ENCODE peak calls at places on chromosomes 2 and 18, in four cellular contexts. L, Y, G and T are unnamed samples.
A peak's percentile ranks its signal among the peaks of the same experiment; 100 is the strongest.

GRCh38 chr2:52260904-52261303 is 1229.0 kb upstream of the NRXN1 start:
- DNase-seq in L (no peak), Y (no peak), G (no peak), T (no peak)

GRCh38 chr18:30248061-30248460 is 794.5 kb downstream of the DSC3 start:
- DNase-seq in L (no peak), Y (no peak), G (no peak), T (no peak)

GRCh38 chr18:28718696-28719095 is 541.8 kb upstream of the CDH2 start:
- DNase-seq in L (no peak), Y (no peak), G (no peak), T (no peak)

GRCh38 chr2:68225119-68225632 is 27.2 kb downstream of the PPP3R1 start:
- DNase-seq in L (no peak), Y (peak; percentile 61), G (peak; percentile 75), T (no peak)

GRCh38 chr2:207334631-207335371 is 169.1 kb upstream of the KLF7 start:
- DNase-seq in L (peak; percentile 89), Y (peak; percentile 80), G (peak; percentile 93), T (no peak)

GRCh38 chr18:37258131-37258530 is 307.5 kb downstream of the CELF4 start:
- DNase-seq in L (no peak), Y (no peak), G (no peak), T (no peak)

GRCh38 chr2:196353717-196354116 is 182.3 kb upstream of the STK17B start:
- DNase-seq in L (no peak), Y (no peak), G (no peak), T (no peak)

GRCh38 chr18:67104700-67105284 is 411.7 kb downstream of the DSEL start:
- DNase-seq in L (peak; percentile 66), Y (peak; percentile 63), G (peak; percentile 88), T (no peak)

GRCh38 chr2:55111570-55112228 is 61.4 kb upstream of the RTN4 start:
- DNase-seq in L (peak; percentile 92), Y (no peak), G (peak; percentile 39), T (no peak)

GRCh38 chr2:19838616-19839015 is 63.2 kb downstream of the TTC32 start:
- DNase-seq in L (no peak), Y (no peak), G (no peak), T (no peak)

GRCh38 chr2:3667151-3667631 is 9.2 kb downstream of the ALLC start:
- DNase-seq in L (peak; percentile 52), Y (peak; percentile 90), G (no peak), T (no peak)

GRCh38 chr18:70464343-70465114 is 175.7 kb downstream of the SOCS6 start:
- DNase-seq in L (peak; percentile 79), Y (peak; percentile 59), G (peak; percentile 80), T (no peak)

GRCh38 chr18:37565985-37566478 is 434 bp upstream of the CELF4 start:
- DNase-seq in L (no peak), Y (no peak), G (peak; percentile 77), T (no peak)

GRCh38 chr2:239751719-239752355 is 273.3 kb downstream of the NDUFA10 start:
- DNase-seq in L (peak; percentile 76), Y (no peak), G (no peak), T (no peak)

GRCh38 chr2:166634706-166635105 is 140.7 kb upstream of the SCN7A start:
- DNase-seq in L (no peak), Y (no peak), G (no peak), T (no peak)

GRCh38 chr2:96874099-96874831 is 4.4 kb upstream of the SEMA4C start:
- DNase-seq in L (no peak), Y (peak; percentile 79), G (peak; percentile 35), T (no peak)

GRCh38 chr2:177727577-177728351 is 335.2 kb downstream of the AGPS start:
- DNase-seq in L (no peak), Y (no peak), G (no peak), T (no peak)

GRCh38 chr2:239776441-239777033 is 248.6 kb downstream of the NDUFA10 start:
- DNase-seq in L (peak; percentile 51), Y (no peak), G (no peak), T (no peak)

GRCh38 chr18:10822457-10822856 is 296.6 kb downstream of the NAPG start:
- DNase-seq in L (no peak), Y (no peak), G (peak; percentile 48), T (no peak)

GRCh38 chr2:61928816-61929471 is 23.5 kb downstream of the COMMD1 start:
- DNase-seq in L (no peak), Y (no peak), G (peak; percentile 52), T (no peak)

DNA sequence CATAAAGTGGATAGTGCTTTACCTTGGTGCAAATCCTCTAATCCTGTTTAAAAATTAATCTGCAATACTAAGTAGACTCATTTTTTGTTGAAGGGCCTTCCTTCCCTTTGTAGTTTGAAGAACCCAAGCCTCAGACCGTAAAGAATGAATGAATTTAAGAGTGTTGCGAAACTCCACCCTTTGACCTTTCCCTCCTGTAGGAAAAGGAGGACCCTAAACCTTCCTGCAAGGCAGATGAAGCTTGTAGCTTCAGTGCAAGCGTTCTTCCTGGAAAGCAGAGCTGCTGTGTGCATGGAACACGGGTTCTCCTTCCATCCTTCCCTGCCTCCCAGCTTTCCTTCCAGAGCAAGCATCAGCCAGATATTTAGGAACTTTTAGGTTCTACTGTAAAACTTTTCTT is 1.7 kb downstream of the IMPA2 start:
- DNase-seq in L (no peak), Y (no peak), G (peak; percentile 12), T (no peak)
- H3K4me3 ChIP-seq in L (no peak overlapping the region), Y (no peak overlapping the region), G (peak overlapping the region; percentile 85), T (peak overlapping the region; percentile 94)

DNA sequence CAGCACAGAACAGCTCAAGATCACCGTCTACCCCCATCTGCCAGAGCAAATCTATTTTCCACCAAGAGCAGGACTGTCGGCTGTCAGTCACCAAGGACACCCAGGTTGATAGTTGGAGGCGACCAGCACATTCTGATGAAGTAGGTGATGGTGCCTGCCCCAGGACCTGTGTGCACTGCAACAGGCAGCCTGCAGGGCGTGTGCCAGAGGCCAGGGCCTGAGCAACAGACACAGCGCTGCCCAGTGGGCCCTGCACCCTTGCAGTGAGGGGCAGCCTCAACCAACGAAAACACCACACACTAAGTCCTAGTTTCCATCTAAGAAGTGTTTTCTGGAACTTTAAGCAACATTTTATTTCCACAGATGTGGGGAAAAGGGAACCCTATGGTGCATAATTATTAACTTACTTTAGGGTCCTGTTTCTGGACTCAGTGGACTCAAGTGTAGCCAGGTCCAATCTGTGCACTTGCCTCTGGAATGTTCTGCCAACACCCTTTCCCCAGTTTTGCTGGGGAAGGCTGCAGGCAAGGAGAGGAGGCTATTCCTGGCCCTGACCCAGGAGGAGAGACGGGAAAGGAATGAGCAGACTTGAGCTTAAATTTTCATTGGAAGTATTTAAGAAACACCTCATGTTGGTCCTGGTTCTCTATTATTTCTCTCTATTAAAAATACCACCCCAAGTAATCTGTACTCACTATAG is 61.5 kb downstream of the ADNP2 start:
- DNase-seq in L (no peak), Y (no peak), G (no peak), T (no peak)
- H3K4me3 ChIP-seq in L (peak overlapping the region; percentile 32), Y (no peak overlapping the region), G (no peak overlapping the region), T (peak overlapping the region; percentile 22)

GRCh38 chr2:189178007-189178406 is 1.6 kb downstream of the COL5A2 start:
- DNase-seq in L (no peak), Y (no peak), G (no peak), T (no peak)
- H3K4me3 ChIP-seq in L (peak overlapping the region; percentile 54), Y (no peak overlapping the region), G (peak overlapping the region; percentile 58), T (peak overlapping the region; percentile 53)

GRCh38 chr2:74003494-74004211 is 18.9 kb downstream of the TET3 start:
- DNase-seq in L (peak; percentile 85), Y (no peak), G (peak; percentile 30), T (no peak)

GRCh38 chr2:74002515-74003391 is 18.0 kb downstream of the TET3 start:
- DNase-seq in L (peak; percentile 90), Y (peak; percentile 85), G (peak; percentile 91), T (no peak)

GRCh38 chr2:74006424-74006823 is 21.7 kb downstream of the TET3 start:
- DNase-seq in L (peak; percentile 25), Y (no peak), G (peak; percentile 67), T (no peak)

GRCh38 chr2:74005786-74006185 is 21.1 kb downstream of the TET3 start:
- DNase-seq in L (peak; percentile 25), Y (no peak), G (no peak), T (no peak)

DNA sequence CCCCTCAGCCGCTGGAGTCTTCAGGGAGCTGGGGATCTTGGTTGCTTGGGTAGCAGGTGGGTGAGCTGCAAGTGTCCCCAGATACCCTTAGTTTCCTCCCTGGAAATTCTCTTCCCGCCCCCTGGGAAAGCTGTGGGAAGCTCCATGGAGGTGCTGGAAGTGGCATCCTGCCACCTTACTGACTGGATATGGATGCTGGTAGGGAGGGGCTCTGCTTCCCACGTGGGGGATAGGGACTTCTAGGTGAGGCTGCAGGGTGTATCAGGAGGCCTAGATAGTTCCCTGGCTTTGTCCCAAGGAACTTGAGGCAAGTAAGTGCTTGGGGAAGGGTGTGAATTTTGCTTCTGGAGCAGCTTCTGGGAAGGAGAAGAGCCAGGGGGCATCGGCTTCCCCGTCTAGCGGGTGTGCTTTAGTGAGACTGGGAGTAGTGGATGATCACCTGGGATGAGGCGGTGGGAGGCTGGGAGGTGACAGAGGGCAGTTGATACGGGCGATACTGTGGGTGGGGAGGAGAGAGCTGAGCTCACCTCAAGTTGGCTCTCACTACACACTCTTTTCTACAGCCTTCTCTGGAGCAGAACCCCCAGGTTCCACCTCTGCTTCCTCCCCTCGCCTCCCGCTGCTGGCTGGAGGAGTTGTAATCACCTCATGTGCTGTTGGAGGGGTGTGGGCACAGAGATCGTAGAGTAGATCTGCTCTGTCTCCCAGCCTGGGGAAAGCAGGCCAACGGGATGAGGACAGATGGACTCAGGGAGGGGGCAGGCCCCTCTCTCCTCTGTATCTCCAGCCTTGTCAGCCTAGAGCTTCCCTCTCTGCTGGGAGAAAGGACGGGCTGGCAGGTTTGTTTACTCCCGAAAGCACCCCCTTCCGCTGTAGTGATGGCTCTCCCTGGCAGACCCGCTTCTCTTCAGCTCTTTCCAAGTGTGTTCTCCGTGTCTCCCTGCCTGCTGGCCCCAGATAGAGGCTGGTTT is 19.8 kb downstream of the TET3 start:
- DNase-seq in L (peak; percentile 31), Y (no peak), G (no peak), T (no peak)
- H3K4me3 ChIP-seq in L (peak overlapping the region; percentile 59), Y (no peak overlapping the region), G (peak overlapping the region; percentile 93), T (no peak overlapping the region)

DNA sequence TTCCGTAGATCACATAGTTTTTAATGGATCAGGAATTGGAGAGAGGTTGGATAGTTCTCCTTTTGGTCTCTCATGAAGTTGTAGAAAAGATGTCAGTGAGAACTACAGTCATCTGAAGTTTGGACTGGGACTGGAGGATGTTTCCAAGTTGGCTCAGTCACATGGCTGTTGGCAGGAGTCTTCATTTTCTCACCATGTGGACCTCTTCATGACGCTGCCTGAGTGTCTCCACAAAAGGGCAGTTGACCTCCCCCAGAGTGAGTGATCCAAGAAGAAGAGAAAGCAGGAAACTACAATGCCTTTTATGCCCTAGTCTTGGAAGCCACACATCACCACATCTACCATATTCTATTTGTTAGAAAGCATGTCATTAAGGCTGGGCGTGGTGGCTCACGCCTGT is 171.7 kb downstream of the EPHA4 start:
- DNase-seq in L (no peak), Y (no peak), G (no peak), T (no peak)
- H3K4me3 ChIP-seq in L (no peak overlapping the region), Y (no peak overlapping the region), G (no peak overlapping the region), T (no peak overlapping the region)

GRCh38 chr2:241064008-241064801 is 37.9 kb downstream of the MTERF4 start:
- DNase-seq in L (peak; percentile 40), Y (peak; percentile 58), G (peak; percentile 70), T (no peak)
- H3K4me3 ChIP-seq in L (no peak overlapping the region), Y (no peak overlapping the region), G (peak overlapping the region; percentile 49), T (peak overlapping the region; percentile 54)